ENCODE peak calls at places on chromosomes 11 and 22, in four cellular contexts. D, Y, C and X are unnamed samples.
A peak's percentile ranks its signal among the peaks of the same experiment; 100 is the strongest.

GRCh38 chr22:28711820-28712777 is 29.5 kb downstream of the CHEK2 start:
- DNase-seq in D (no peak), C (peak; percentile 89), Y (no peak), X (no peak)

GRCh38 chr11:61596539-61596938 is 15.7 kb upstream of the SYT7 start:
- DNase-seq in D (no peak), C (no peak), Y (no peak), X (no peak)

GRCh38 chr22:45482169-45482568 is 20.5 kb upstream of the FBLN1 start:
- DNase-seq in D (no peak), C (no peak), Y (no peak), X (peak; percentile 8)

GRCh38 chr22:30246962-30247376 is 410 bp upstream of the LIF start:
- DNase-seq in C (no peak), Y (peak; percentile 84), D (no peak), X (no peak)

GRCh38 chr22:37244114-37244921 is at the start of gene RAC2:
- DNase-seq in Y (peak; percentile 96), D (peak; percentile 77), C (no peak), X (peak; percentile 99)

GRCh38 chr11:199004-199581 is 6.2 kb downstream of the SCGB1C1 start:
- DNase-seq in Y (no peak), D (peak; percentile 13), C (no peak), X (peak; percentile 71)

GRCh38 chr22:39384750-39385480 is 14.7 kb upstream of the TAB1 start:
- DNase-seq in C (no peak), D (no peak), Y (no peak), X (no peak)

GRCh38 chr22:20946080-20946986 is 20.7 kb upstream of the AIFM3 start:
- DNase-seq in C (no peak), D (no peak), Y (no peak), X (no peak)

GRCh38 chr11:9320047-9320446 is 5.7 kb upstream of the TMEM41B start:
- DNase-seq in D (no peak), C (no peak), Y (no peak), X (no peak)

GRCh38 chr11:105144887-105145286 is 5.3 kb upstream of the CARD18 start:
- DNase-seq in Y (no peak), D (no peak), C (peak; percentile 42), X (no peak)

GRCh38 chr22:27625769-27626674 is 175.5 kb downstream of the MN1 start:
- DNase-seq in Y (no peak), C (no peak), D (no peak), X (no peak)

GRCh38 chr11:43393765-43394355 is 35.1 kb downstream of the TTC17 start:
- DNase-seq in C (no peak), D (peak; percentile 35), Y (no peak), X (no peak)

GRCh38 chr11:13857828-13858227 is 104.7 kb upstream of the SPON1 start:
- DNase-seq in C (no peak), Y (no peak), D (no peak), X (no peak)

GRCh38 chr22:24707477-24707816 is 67.1 kb downstream of the PIWIL3 start:
- DNase-seq in D (no peak), C (no peak), Y (no peak), X (no peak)

GRCh38 chr11:97745515-97746050 is 1275.2 kb upstream of the CNTN5 start:
- DNase-seq in C (no peak), D (no peak), Y (no peak), X (peak; percentile 68)

GRCh38 chr11:208917-209260 is 1.4 kb downstream of the RIC8A start:
- DNase-seq in Y (peak; percentile 84), D (no peak), C (no peak), X (no peak)

GRCh38 chr22:37525073-37525745 is 6.0 kb upstream of the CARD10 start:
- DNase-seq in D (no peak), Y (peak; percentile 54), C (peak; percentile 52), X (no peak)

GRCh38 chr11:94295534-94295933 is 8.8 kb upstream of the IZUMO1R start:
- DNase-seq in C (no peak), Y (no peak), D (no peak), X (no peak)

GRCh38 chr22:23565288-23565941 is 14.7 kb downstream of the IGLL1 start:
- DNase-seq in D (no peak), Y (no peak), C (no peak), X (peak; percentile 78)

GRCh38 chr11:112455791-112456190 is 195.1 kb upstream of the PLET1 start:
- DNase-seq in Y (no peak), D (no peak), C (no peak), X (no peak)

GRCh38 chr11:2834893-2835767 is 50.4 kb downstream of the CDKN1C start:
- DNase-seq in C (no peak), Y (no peak), D (no peak), X (no peak)

GRCh38 chr11:74749965-74750296 is 1.3 kb downstream of the RNF169 start:
- DNase-seq in C (no peak), Y (no peak), D (no peak), X (no peak)

GRCh38 chr11:45964911-45965389 is 42.5 kb downstream of the LARGE2 start:
- DNase-seq in D (peak; percentile 59), C (peak; percentile 66), Y (no peak), X (no peak)

GRCh38 chr11:121700968-121701367 is 248.2 kb upstream of the SORL1-AS1 start:
- DNase-seq in C (no peak), D (no peak), Y (no peak), X (no peak)

GRCh38 chr11:45532552-45532951 is 132.9 kb downstream of the CHST1 start:
- DNase-seq in Y (no peak), D (no peak), C (no peak), X (no peak)

GRCh38 chr11:128504489-128504888 is 82.9 kb downstream of the ETS1 start:
- DNase-seq in D (no peak), Y (no peak), C (no peak), X (no peak)

GRCh38 chr11:113401718-113402117 is 14.1 kb downstream of the ANKK1 start:
- DNase-seq in Y (peak; percentile 70), C (no peak), D (peak; percentile 79), X (no peak)

GRCh38 chr11:945986-946385 is 20.3 kb downstream of the AP2A2 start:
- DNase-seq in D (no peak), Y (no peak), C (no peak), X (no peak)

GRCh38 chr22:24516301-24516737 is 21.2 kb downstream of the UPB1 start:
- DNase-seq in Y (no peak), D (no peak), C (peak; percentile 82), X (no peak)

GRCh38 chr22:35191412-35191811 is 65.9 kb upstream of the HMGXB4 start:
- DNase-seq in Y (no peak), C (no peak), D (no peak), X (no peak)

GRCh38 chr11:24704716-24705115 is 207.9 kb downstream of the LUZP2 start:
- DNase-seq in C (no peak), Y (no peak), D (no peak), X (no peak)

GRCh38 chr11:20161923-20162322 is 1.6 kb upstream of the DBX1 start:
- DNase-seq in D (no peak), C (no peak), Y (no peak), X (no peak)

DNA sequence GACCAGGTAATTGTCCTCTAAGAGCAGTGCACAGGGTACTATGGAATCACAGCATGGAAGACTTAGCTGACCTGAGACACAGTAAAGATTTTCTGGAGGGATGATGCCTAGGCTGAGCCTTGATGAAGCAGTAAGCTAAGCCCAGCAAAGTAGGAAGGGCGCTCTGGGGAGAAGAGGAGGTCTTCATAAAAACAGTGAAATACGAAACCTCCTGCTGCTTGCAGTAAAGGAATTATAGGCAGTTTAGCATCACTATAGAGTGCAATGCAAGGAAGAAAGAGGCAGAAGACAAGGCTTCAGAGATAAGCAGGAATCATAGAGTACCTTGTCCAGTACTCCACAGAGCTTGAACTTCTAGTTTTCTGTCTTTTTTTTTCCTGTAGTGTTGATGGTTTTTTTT is 555.7 kb upstream of the CADM1 start:
- DNase-seq in Y (no peak), C (no peak), D (no peak), X (no peak)
- H3K9me3 ChIP-seq in Y (no peaks in the 10 kb centered on the region), C (no peaks in the 10 kb centered on the region), D (no peaks in the 10 kb centered on the region), X (no peaks in the 10 kb centered on the region)

GRCh38 chr11:3855808-3856491 is 486 bp downstream of the STIM1 start:
- DNase-seq in D (no peak), C (no peak), Y (peak; percentile 87), X (peak; percentile 95)

GRCh38 chr11:3859373-3859881 is 4.0 kb downstream of the STIM1 start:
- DNase-seq in D (peak; percentile 81), C (no peak), Y (peak; percentile 72), X (peak; percentile 81)

GRCh38 chr11:3854977-3855807 is at the start of gene STIM1:
- DNase-seq in D (peak; percentile 96), C (peak; percentile 83), Y (peak; percentile 97), X (peak; percentile 99)

GRCh38 chr11:3856856-3857553 is 1.5 kb downstream of the STIM1 start:
- DNase-seq in Y (no peak), D (no peak), C (no peak), X (no peak)

GRCh38 chr11:3857628-3858027 is 2.2 kb downstream of the STIM1 start:
- DNase-seq in C (no peak), D (no peak), Y (no peak), X (no peak)
- H3K4me3 ChIP-seq in C (no peak overlapping the region), D (no peak overlapping the region), Y (no peak overlapping the region), X (no peak overlapping the region)

GRCh38 chr11:8070417-8071101 is 10.5 kb upstream of the TUB start:
- DNase-seq in D (no peak), C (no peak), Y (no peak), X (no peak)
- TF ChIP-seq CTCF in D (peak; percentile 19), C (peak; percentile 53), Y (no peak), X (peak; percentile 39)

GRCh38 chr22:49725516-49725915 is 102.2 kb downstream of the BRD1 start:
- DNase-seq in D (no peak), C (no peak), Y (no peak), X (no peak)
- H3K9me3 ChIP-seq in D (no peaks in the 10 kb centered on the region), C (no peaks in the 10 kb centered on the region), Y (no peaks in the 10 kb centered on the region), X (no peaks in the 10 kb centered on the region)

GRCh38 chr11:31805037-31805628 is 6.0 kb downstream of the PAX6 start:
- DNase-seq in C (no peak), D (no peak), Y (no peak), X (no peak)

GRCh38 chr11:31805629-31806185 is 5.4 kb downstream of the PAX6 start:
- DNase-seq in C (no peak), Y (no peak), D (no peak), X (no peak)

GRCh38 chr11:31803813-31804438 is 7.2 kb downstream of the PAX6 start:
- DNase-seq in Y (no peak), C (no peak), D (no peak), X (no peak)

GRCh38 chr11:31802990-31803812 is 7.9 kb downstream of the PAX6 start:
- DNase-seq in C (no peak), Y (no peak), D (peak; percentile 8), X (peak; percentile 65)

DNA sequence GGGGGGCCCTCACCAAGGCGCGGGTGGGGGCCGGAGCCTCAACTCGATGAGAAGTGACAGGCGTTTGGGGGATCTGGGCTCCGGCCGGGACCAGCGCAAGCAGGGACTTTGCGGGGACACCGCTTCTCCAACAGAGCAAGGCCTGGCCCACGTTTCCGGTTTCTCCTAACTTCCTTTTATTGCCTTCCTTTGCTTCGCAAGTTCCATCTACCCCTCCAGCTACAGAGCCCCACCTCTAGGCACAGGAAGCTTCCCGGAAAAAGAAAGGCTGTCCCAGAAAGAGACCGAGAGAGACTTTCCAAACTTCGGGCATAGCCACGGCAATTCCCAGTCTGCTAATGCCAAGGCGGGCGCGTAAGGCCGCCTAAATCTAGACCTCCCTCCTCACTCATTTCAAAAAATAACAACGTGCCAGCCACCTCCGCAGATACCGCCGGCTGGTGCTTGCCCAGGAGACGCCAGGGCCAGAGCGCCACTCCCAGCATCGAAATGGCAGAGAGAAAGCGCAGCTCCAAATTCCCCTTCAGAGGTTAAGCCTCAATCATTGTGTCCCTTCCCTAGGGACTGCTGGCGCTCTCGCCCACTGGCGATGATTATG is 6.6 kb downstream of the PAX6 start:
- DNase-seq in Y (no peak), D (peak; percentile 14), C (no peak), X (peak; percentile 63)
- H3K4me3 ChIP-seq in Y (no peak overlapping the region), D (no peak overlapping the region), C (no peak overlapping the region), X (no peak overlapping the region)